ENCODE peak calls at places on chromosomes 1 and 21, in six cellular contexts. V, N, A, O, E and P are unnamed samples.

GRCh38 chr1:90721210-90722194 is 4.4 kb upstream of the BARHL2 start:
- DNase-seq in V (no peak), N (no peak), A (peak), O (peak), E (no peak), P (no peak)

GRCh38 chr1:235008239-235008638 is 120.4 kb downstream of the TOMM20 start:
- DNase-seq in V (no peak), N (no peak), A (no peak), O (peak), E (no peak), P (no peak)

GRCh38 chr1:23019851-23020625 is 770 bp downstream of the KDM1A start:
- DNase-seq in V (peak), N (peak), A (peak), O (peak), E (peak), P (peak)

GRCh38 chr1:107874221-107874620 is 90.8 kb downstream of the VAV3 start:
- DNase-seq in V (no peak), N (no peak), A (no peak), O (peak), E (no peak), P (no peak)

GRCh38 chr1:214715126-214715525 is 112.1 kb downstream of the CENPF start:
- DNase-seq in V (no peak), N (no peak), A (no peak), O (no peak), E (no peak), P (no peak)

GRCh38 chr21:34881894-34882371 is 167.2 kb downstream of the RUNX1 start:
- DNase-seq in V (no peak), N (no peak), A (no peak), O (peak), E (no peak), P (no peak)

GRCh38 chr1:77940921-77941570 is 37.8 kb downstream of the FUBP1 start:
- DNase-seq in V (no peak), N (no peak), A (no peak), O (peak), E (no peak), P (no peak)

GRCh38 chr1:96596226-96596625 is 125.4 kb upstream of the PTBP2 start:
- DNase-seq in V (no peak), N (no peak), A (no peak), O (peak), E (no peak), P (no peak)

GRCh38 chr1:150256549-150257341 is 829 bp upstream of the CA14 start:
- DNase-seq in V (no peak), N (no peak), A (no peak), O (no peak), E (no peak), P (no peak)

GRCh38 chr1:211292411-211292810 is 33.2 kb downstream of the RCOR3 start:
- DNase-seq in V (no peak), N (no peak), A (no peak), O (no peak), E (no peak), P (no peak)

GRCh38 chr21:45972716-45973474 is 8.7 kb upstream of the COL6A1 start:
- DNase-seq in V (peak), N (peak), A (peak), O (peak), E (peak), P (peak)

GRCh38 chr1:218430802-218431201 is 85.7 kb downstream of the TGFB2 start:
- DNase-seq in V (no peak), N (no peak), A (no peak), O (peak), E (no peak), P (no peak)

GRCh38 chr1:207181838-207182237 is 77.8 kb downstream of the C4BPA start:
- DNase-seq in V (no peak), N (no peak), A (no peak), O (no peak), E (no peak), P (no peak)

GRCh38 chr1:153548722-153549695 is at the start of gene S100A3:
- DNase-seq in V (peak), N (peak), A (peak), O (peak), E (peak), P (peak)

GRCh38 chr1:202159534-202160371 is 649 bp downstream of the PTPN7 start:
- DNase-seq in V (no peak), N (no peak), A (no peak), O (no peak), E (no peak), P (no peak)

GRCh38 chr1:64268653-64269557 is 65.5 kb downstream of the UBE2U start:
- DNase-seq in V (peak), N (peak), A (no peak), O (peak), E (no peak), P (peak)

GRCh38 chr1:201085902-201086735 is 26.1 kb downstream of the CACNA1S start:
- DNase-seq in V (peak), N (peak), A (peak), O (peak), E (peak), P (no peak)

GRCh38 chr1:115308969-115309368 is 29.1 kb downstream of the NGF start:
- DNase-seq in V (no peak), N (no peak), A (no peak), O (no peak), E (no peak), P (no peak)

GRCh38 chr21:44324106-44324853 is 14.9 kb downstream of the CFAP410 start:
- DNase-seq in V (no peak), N (no peak), A (no peak), O (no peak), E (no peak), P (no peak)

GRCh38 chr21:44323591-44323990 is 15.6 kb downstream of the CFAP410 start:
- DNase-seq in V (no peak), N (no peak), A (no peak), O (no peak), E (no peak), P (no peak)

GRCh38 chr21:44325386-44326271 is 13.6 kb downstream of the CFAP410 start:
- DNase-seq in V (no peak), N (no peak), A (no peak), O (no peak), E (no peak), P (no peak)

GRCh38 chr21:44326272-44326647 is 12.9 kb downstream of the CFAP410 start:
- DNase-seq in V (no peak), N (no peak), A (no peak), O (no peak), E (no peak), P (no peak)

GRCh38 chr21:44324854-44325107 is 14.4 kb downstream of the CFAP410 start:
- DNase-seq in V (no peak), N (no peak), A (no peak), O (no peak), E (no peak), P (no peak)
- H3K27ac ChIP-seq in V (no peak), N (no peak), A (no peak), O (no peak), E (no peak), P (no peak)

GRCh38 chr1:93435443-93435842 is 12.5 kb upstream of the FNBP1L start:
- DNase-seq in V (no peak), N (no peak), A (no peak), O (no peak), E (no peak), P (no peak)

GRCh38 chr1:93436496-93436895 is 11.4 kb upstream of the FNBP1L start:
- DNase-seq in V (no peak), N (no peak), A (no peak), O (no peak), E (no peak), P (no peak)

GRCh38 chr1:93434987-93435386 is 12.9 kb upstream of the FNBP1L start:
- DNase-seq in V (no peak), N (no peak), A (no peak), O (no peak), E (no peak), P (no peak)

GRCh38 chr1:93434088-93434487 is 13.8 kb upstream of the FNBP1L start:
- DNase-seq in V (no peak), N (no peak), A (no peak), O (no peak), E (no peak), P (no peak)

DNA sequence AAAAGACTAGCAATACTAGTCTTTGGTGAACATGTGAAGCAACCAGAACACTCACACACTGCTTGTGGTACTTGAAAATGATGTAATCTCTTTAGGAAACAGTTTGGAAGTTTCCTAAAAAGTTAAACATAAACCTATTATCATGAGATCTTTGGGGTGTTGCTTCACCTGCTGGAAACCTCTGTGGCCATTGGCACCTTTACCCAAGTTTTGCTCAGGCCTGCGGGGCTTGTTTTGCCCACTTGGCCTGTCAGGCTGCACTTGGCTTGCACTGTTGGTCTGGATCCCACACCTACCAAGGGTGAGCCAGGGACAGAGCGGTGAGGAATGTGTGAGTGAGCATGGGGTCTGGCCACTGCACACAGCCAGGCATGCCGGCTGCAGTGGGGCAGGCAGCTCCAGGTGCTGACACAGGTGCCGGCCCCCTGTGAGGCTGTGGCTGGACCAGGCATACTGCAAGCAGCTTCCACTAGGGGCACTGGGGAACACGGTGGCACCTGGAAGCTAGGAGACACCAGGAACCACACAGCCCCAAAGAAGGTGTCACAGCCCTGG is 14.4 kb upstream of the FNBP1L start:
- DNase-seq in V (no peak), N (no peak), A (no peak), O (no peak), E (no peak), P (no peak)
- TF ChIP-seq CTCF in V (peak), N (no peak), A (peak), O (no peak), E (peak), P (no peak)

GRCh38 chr1:180366386-180367068 is 135.8 kb downstream of the ACBD6 start:
- DNase-seq in V (no peak), N (no peak), A (no peak), O (peak), E (no peak), P (no peak)
- H3K27ac ChIP-seq in V (no peak), N (no peak), A (no peak), O (no peak), E (no peak), P (no peak)

DNA sequence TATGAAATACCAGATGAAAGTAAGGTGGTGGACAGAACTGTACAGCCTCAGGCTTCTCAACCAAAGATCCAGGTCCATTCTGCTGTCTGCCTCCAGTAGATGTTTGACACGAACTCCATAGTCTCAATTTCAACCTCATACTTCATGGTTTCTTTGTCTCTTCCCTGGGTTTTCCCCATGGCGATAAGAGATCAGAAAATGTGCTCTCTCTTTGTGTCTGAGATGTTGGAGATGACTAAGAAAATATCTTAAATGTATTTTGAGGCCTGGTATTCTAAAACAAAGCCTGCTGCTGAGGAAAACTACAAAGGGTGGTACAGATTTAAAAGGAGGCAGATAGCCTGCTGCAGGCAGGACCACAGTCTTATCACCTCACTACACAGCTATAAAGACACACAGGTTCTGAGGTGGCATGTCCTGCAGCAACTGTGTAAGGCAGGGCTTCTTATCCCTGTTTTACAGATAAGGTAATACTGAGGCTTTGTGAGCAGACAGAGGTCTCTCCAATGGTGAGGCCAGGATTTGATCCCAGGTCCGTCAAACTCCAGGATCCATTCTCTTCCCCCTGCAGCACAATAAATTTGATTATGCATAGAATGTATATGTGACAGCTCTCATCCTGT is 40.0 kb upstream of the CACNA1E start:
- DNase-seq in V (no peak), N (no peak), A (no peak), O (no peak), E (no peak), P (no peak)
- TF ChIP-seq CTCF in V (no peak), N (no peak), A (no peak), O (no peak), E (no peak), P (no peak)

DNA sequence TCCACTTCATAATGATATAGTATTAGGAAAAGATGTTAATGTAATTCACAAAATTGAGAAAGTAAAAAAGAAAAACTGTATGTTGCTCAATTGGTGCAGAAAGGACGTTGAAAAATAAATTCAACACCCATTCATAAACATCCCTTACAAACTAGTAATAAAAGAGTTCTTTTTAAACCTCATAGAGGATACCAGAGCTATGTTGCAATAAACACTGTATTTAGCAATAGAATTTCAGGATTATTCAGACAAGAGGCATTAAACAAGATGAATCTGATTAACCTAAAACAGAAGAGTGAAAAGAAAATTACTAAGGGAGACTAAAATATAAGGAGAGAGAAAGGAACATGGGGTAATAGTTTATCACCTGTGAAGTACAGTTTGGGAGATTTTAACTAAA is 154.8 kb downstream of the NTPCR start:
- DNase-seq in V (no peak), N (no peak), A (no peak), O (peak), E (no peak), P (no peak)
- H3K27ac ChIP-seq in V (no peak), N (no peak), A (no peak), O (no peak), E (no peak), P (no peak)